ENCODE peak calls at places on chromosomes 4 and X, in eight cellular contexts. Z is hippocampal formation; U is NCI-H1105; L is GM20000; C is effector memory CD4-positive, alpha-beta T cell; I is naive thymus-derived CD8-positive, alpha-beta T cell; O is stimulated activated CD4-positive, alpha-beta T cell treated with anti-CD3 and anti-CD28 coated beads, Interleukin-2, amount 100 ng/mL, for 4 hours; H is neural crest cell. S is an unnamed sample.

GRCh38 chr4:159549092-159549491 is 446.2 kb downstream of the RAPGEF2 start:
- DNase-seq in Z (no peak), U (no peak), L (no peak), C (no peak), I (no peak), O (no peak), H (no peak), S (no peak)

GRCh38 chr4:20681263-20681662 is 19.0 kb upstream of the PACRGL start:
- DNase-seq in Z (no peak), U (no peak), L (no peak), C (no peak), I (no peak), O (no peak), H (no peak), S (no peak)

GRCh38 chr4:67286724-67287123 is 258.6 kb downstream of the CENPC start:
- DNase-seq in Z (no peak), U (no peak), L (no peak), C (no peak), I (no peak), O (no peak), H (no peak), S (no peak)

GRCh38 chr4:37389967-37390580 is 145.5 kb downstream of the NWD2 start:
- DNase-seq in Z (peak; percentile 58), U (peak; percentile 18), L (peak; percentile 49), C (no peak), I (peak; percentile 4), O (no peak), H (peak; percentile 50), S (no peak)

GRCh38 chr4:35247047-35247446 is 997.3 kb downstream of the ARAP2 start:
- DNase-seq in Z (no peak), U (no peak), L (no peak), C (no peak), I (no peak), O (no peak), H (no peak), S (no peak)

GRCh38 chr4:98055800-98056501 is 87.3 kb downstream of the STPG2 start:
- DNase-seq in Z (no peak), U (no peak), L (no peak), C (no peak), I (no peak), O (no peak), H (no peak), S (no peak)

GRCh38 chr4:25884040-25884788 is 21.4 kb upstream of the SEL1L3 start:
- DNase-seq in Z (no peak), U (no peak), L (no peak), C (no peak), I (no peak), O (no peak), H (no peak), S (no peak)

GRCh38 chrX:78331708-78332107 is 4.3 kb upstream of the CYSLTR1 start:
- DNase-seq in Z (no peak), U (no peak), L (no peak), C (no peak), I (no peak), O (no peak), H (no peak), S (no peak)

GRCh38 chr4:10192331-10192730 is 75.7 kb upstream of the WDR1 start:
- DNase-seq in Z (no peak), U (no peak), L (no peak), C (no peak), I (no peak), O (no peak), H (no peak), S (no peak)

GRCh38 chr4:119087656-119088055 is 48.0 kb upstream of the MYOZ2 start:
- DNase-seq in Z (no peak), U (no peak), L (no peak), C (no peak), I (no peak), O (no peak), H (no peak), S (no peak)

GRCh38 chrX:110146521-110146920 is 143.6 kb downstream of the TMEM164 start:
- DNase-seq in Z (peak; percentile 1), U (no peak), L (peak; percentile 33), C (no peak), I (peak; percentile 32), O (no peak), H (peak; percentile 47), S (peak; percentile 9)

GRCh38 chr4:7194251-7195137 is 2.2 kb downstream of the SORCS2 start:
- DNase-seq in Z (peak; percentile 36), U (peak; percentile 20), L (no peak), C (no peak), I (no peak), O (no peak), H (no peak), S (peak; percentile 68)

GRCh38 chr4:89438102-89438831 is 130.7 kb upstream of the GPRIN3 start:
- DNase-seq in Z (no peak), U (no peak), L (peak; percentile 30), C (peak; percentile 11), I (peak; percentile 17), O (peak; percentile 26), H (no peak), S (peak; percentile 13)

GRCh38 chrX:154987940-154988339 is 34.6 kb downstream of the F8 start:
- DNase-seq in Z (no peak), U (no peak), L (no peak), C (no peak), I (no peak), O (no peak), H (no peak), S (no peak)

GRCh38 chr4:15375707-15376106 is 52.1 kb upstream of the C1QTNF7 start:
- DNase-seq in Z (no peak), U (no peak), L (no peak), C (no peak), I (peak; percentile 4), O (no peak), H (no peak), S (no peak)

GRCh38 chr4:130026185-130026584 is 930.2 kb downstream of the C4orf33 start:
- DNase-seq in Z (no peak), U (peak; percentile 74), L (no peak), C (no peak), I (no peak), O (no peak), H (no peak), S (no peak)

GRCh38 chrX:114127005-114127404 is 456.9 kb upstream of the HTR2C start:
- DNase-seq in Z (no peak), U (no peak), L (no peak), C (no peak), I (no peak), O (no peak), H (no peak), S (peak; percentile 23)

GRCh38 chr4:129972257-129972656 is 876.3 kb downstream of the C4orf33 start:
- DNase-seq in Z (no peak), U (no peak), L (no peak), C (no peak), I (no peak), O (no peak), H (no peak), S (no peak)

GRCh38 chr4:57156242-57156990 is 46.2 kb upstream of the IGFBP7 start:
- DNase-seq in Z (no peak), U (no peak), L (no peak), C (no peak), I (no peak), O (no peak), H (no peak), S (no peak)

GRCh38 chrX:111262086-111262485 is 8.2 kb downstream of the CAPN6 start:
- DNase-seq in Z (no peak), U (no peak), L (no peak), C (no peak), I (no peak), O (no peak), H (no peak), S (no peak)

GRCh38 chr4:128770807-128771206 is 38.7 kb upstream of the JADE1 start:
- DNase-seq in Z (no peak), U (no peak), L (no peak), C (no peak), I (no peak), O (no peak), H (no peak), S (no peak)

GRCh38 chrX:124388562-124388961 is 42.2 kb downstream of the SH2D1A start:
- DNase-seq in Z (peak; percentile 68), U (peak; percentile 17), L (peak; percentile 11), C (no peak), I (peak; percentile 64), O (peak; percentile 35), H (peak; percentile 74), S (no peak)

GRCh38 chr4:39036172-39036571 is 4.0 kb upstream of the TMEM156 start:
- DNase-seq in Z (no peak), U (no peak), L (no peak), C (no peak), I (no peak), O (no peak), H (no peak), S (no peak)

GRCh38 chr4:58515206-58515605 is 1405.0 kb upstream of the IGFBP7 start:
- DNase-seq in Z (no peak), U (no peak), L (no peak), C (no peak), I (no peak), O (no peak), H (no peak), S (no peak)

GRCh38 chrX:24542756-24543155 is 77.7 kb downstream of the PDK3 start:
- DNase-seq in Z (no peak), U (no peak), L (no peak), C (no peak), I (no peak), O (no peak), H (no peak), S (no peak)

GRCh38 chr4:119632216-119632615 is 3.6 kb upstream of the PDE5A start:
- DNase-seq in Z (no peak), U (no peak), L (no peak), C (no peak), I (no peak), O (no peak), H (no peak), S (no peak)

GRCh38 chr4:57282556-57283310 is 172.5 kb upstream of the IGFBP7 start:
- DNase-seq in Z (no peak), U (no peak), L (no peak), C (no peak), I (no peak), O (no peak), H (no peak), S (no peak)

GRCh38 chrX:44568196-44568595 is 25.5 kb upstream of the FUNDC1 start:
- DNase-seq in Z (no peak), U (no peak), L (no peak), C (no peak), I (no peak), O (no peak), H (no peak), S (no peak)

S was measured in pancreas.